ENCODE peak calls at places on chromosome 18, in four cellular contexts. One of them, this sample, is unnamed. For H3K4me1, the result is how much of the 10 kb centered on the place peaks cover.

GRCh38 chr18:79241755-79242154 is 154.0 kb upstream of the NFATC1 start:
- DNase-seq in HepG2: no peak
- DNase-seq in Panc1: no peak
- DNase-seq in HCT116: no peak
- DNase-seq in this sample: no peak

GRCh38 chr18:67805261-67805660 is 288.7 kb upstream of the DSEL start:
- DNase-seq in HepG2: no peak
- DNase-seq in Panc1: no peak
- DNase-seq in HCT116: no peak
- DNase-seq in this sample: no peak

GRCh38 chr18:39211461-39211860 is 1645.9 kb upstream of the CELF4 start:
- DNase-seq in HepG2: no peak
- DNase-seq in Panc1: no peak
- DNase-seq in HCT116: no peak
- DNase-seq in this sample: no peak

GRCh38 chr18:21293479-21293878 is 51.4 kb downstream of the GREB1L start:
- DNase-seq in HepG2: no peak
- DNase-seq in Panc1: no peak
- DNase-seq in HCT116: no peak
- DNase-seq in this sample: no peak

GRCh38 chr18:22674300-22674699 is 256.6 kb upstream of the CTAGE1 start:
- DNase-seq in HepG2: no peak
- DNase-seq in Panc1: no peak
- DNase-seq in HCT116: peak
- DNase-seq in this sample: no peak

GRCh38 chr18:48165104-48165866 is 234.8 kb upstream of the SMAD2 start:
- DNase-seq in HepG2: peak
- DNase-seq in Panc1: no peak
- DNase-seq in HCT116: no peak
- DNase-seq in this sample: no peak

GRCh38 chr18:50678651-50679415 is 118.9 kb downstream of the MAPK4 start:
- DNase-seq in HepG2: no peak
- DNase-seq in Panc1: no peak
- DNase-seq in HCT116: no peak
- DNase-seq in this sample: no peak

GRCh38 chr18:48740068-48740440 is 201.2 kb downstream of the CTIF start:
- DNase-seq in HepG2: no peak
- DNase-seq in Panc1: no peak
- DNase-seq in HCT116: no peak
- DNase-seq in this sample: no peak

GRCh38 chr18:6203791-6204190 is 210.9 kb downstream of the L3MBTL4 start:
- DNase-seq in HepG2: no peak
- DNase-seq in Panc1: no peak
- DNase-seq in HCT116: no peak
- DNase-seq in this sample: no peak

GRCh38 chr18:41396211-41396610 is 558.8 kb upstream of the PIK3C3 start:
- DNase-seq in HepG2: no peak
- DNase-seq in Panc1: no peak
- DNase-seq in HCT116: no peak
- DNase-seq in this sample: no peak

GRCh38 chr18:69839497-69839896 is 108.2 kb downstream of the CD226 start:
- DNase-seq in HepG2: no peak
- DNase-seq in Panc1: no peak
- DNase-seq in HCT116: no peak
- DNase-seq in this sample: no peak

GRCh38 chr18:63518178-63519012 is 23.8 kb upstream of the SERPINB12 start:
- DNase-seq in HepG2: peak
- DNase-seq in Panc1: peak
- DNase-seq in HCT116: peak
- DNase-seq in this sample: peak

GRCh38 chr18:45384137-45384998 is 230.9 kb upstream of the SLC14A2 start:
- DNase-seq in HepG2: peak
- DNase-seq in Panc1: peak
- DNase-seq in HCT116: peak
- DNase-seq in this sample: peak

GRCh38 chr18:74498712-74499629 is 2.8 kb downstream of the CNDP2 start:
- DNase-seq in HepG2: no peak
- DNase-seq in Panc1: no peak
- DNase-seq in HCT116: no peak
- DNase-seq in this sample: peak

GRCh38 chr18:63440219-63440618 is 17.9 kb upstream of the VPS4B start:
- DNase-seq in HepG2: no peak
- DNase-seq in Panc1: no peak
- DNase-seq in HCT116: no peak
- DNase-seq in this sample: no peak

GRCh38 chr18:42296723-42297122 is 341.7 kb downstream of the PIK3C3 start:
- DNase-seq in HepG2: no peak
- DNase-seq in Panc1: no peak
- DNase-seq in HCT116: no peak
- DNase-seq in this sample: no peak

GRCh38 chr18:63897072-63897471 is 9.6 kb downstream of the SERPINB2 start:
- DNase-seq in HepG2: no peak
- DNase-seq in Panc1: no peak
- DNase-seq in HCT116: no peak
- DNase-seq in this sample: no peak

GRCh38 chr18:36729197-36729596 is 99.6 kb downstream of the TPGS2 start:
- DNase-seq in HepG2: no peak
- DNase-seq in Panc1: no peak
- DNase-seq in HCT116: no peak
- DNase-seq in this sample: no peak

GRCh38 chr18:63016270-63016669 is 300.9 kb downstream of the PHLPP1 start:
- DNase-seq in HepG2: peak
- DNase-seq in Panc1: peak
- DNase-seq in HCT116: peak
- DNase-seq in this sample: peak

GRCh38 chr18:78809845-78810244 is 169.8 kb upstream of the SALL3 start:
- DNase-seq in HepG2: no peak
- DNase-seq in Panc1: no peak
- DNase-seq in HCT116: no peak
- DNase-seq in this sample: no peak

GRCh38 chr18:35252466-35252865 is 11.6 kb downstream of the ZNF397 start:
- DNase-seq in HepG2: no peak
- DNase-seq in Panc1: no peak
- DNase-seq in HCT116: no peak
- DNase-seq in this sample: no peak
- TF ChIP-seq CTCF in HepG2: no peak
- TF ChIP-seq CTCF in Panc1: no peak
- TF ChIP-seq CTCF in HCT116: no peak
- TF ChIP-seq CTCF in this sample: no peak

GRCh38 chr18:58539659-58540380 is 89.1 kb downstream of the ALPK2 start:
- DNase-seq in HepG2: peak
- DNase-seq in Panc1: no peak
- DNase-seq in HCT116: no peak
- DNase-seq in this sample: no peak

GRCh38 chr18:58542426-58543159 is 86.3 kb downstream of the ALPK2 start:
- DNase-seq in HepG2: no peak
- DNase-seq in Panc1: no peak
- DNase-seq in HCT116: no peak
- DNase-seq in this sample: no peak

GRCh38 chr18:58540381-58540943 is 88.4 kb downstream of the ALPK2 start:
- DNase-seq in HepG2: no peak
- DNase-seq in Panc1: no peak
- DNase-seq in HCT116: no peak
- DNase-seq in this sample: no peak

GRCh38 chr18:58541789-58542425 is 87.0 kb downstream of the ALPK2 start:
- DNase-seq in HepG2: peak
- DNase-seq in Panc1: peak
- DNase-seq in HCT116: peak
- DNase-seq in this sample: no peak

DNA sequence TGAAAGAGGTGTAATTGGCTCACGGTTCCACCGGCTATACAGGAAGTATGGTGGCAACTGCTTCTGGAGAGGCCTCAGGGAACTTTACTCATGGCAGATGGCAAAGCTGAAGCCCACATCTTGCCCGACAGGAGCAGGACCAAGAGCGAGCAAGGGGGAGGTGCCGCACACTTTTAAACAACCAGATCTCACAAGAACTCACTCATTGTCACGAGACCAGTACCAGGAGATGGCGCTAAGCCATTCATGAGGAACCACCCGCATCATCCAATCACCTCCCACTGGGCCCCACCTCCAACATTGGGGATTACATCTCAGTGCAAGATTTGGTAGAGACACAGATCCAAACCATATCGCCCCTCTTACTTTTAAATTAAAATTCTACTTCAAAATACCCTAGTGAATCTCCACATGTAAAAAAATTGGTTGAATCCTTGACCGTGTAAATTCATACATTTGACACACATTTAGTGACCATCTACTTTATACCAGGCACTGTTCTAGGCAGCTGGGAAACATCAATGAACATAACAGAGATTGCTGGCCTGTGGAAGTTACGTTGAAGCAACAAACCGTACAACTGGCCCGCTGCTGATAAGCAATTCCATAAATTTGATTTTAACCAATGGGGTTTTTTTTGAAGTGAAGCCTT is 87.6 kb downstream of the ALPK2 start:
- DNase-seq in HepG2: no peak
- DNase-seq in Panc1: no peak
- DNase-seq in HCT116: peak
- DNase-seq in this sample: peak
- TF ChIP-seq TCF7L2 in HepG2: no peak
- TF ChIP-seq TCF7L2 in Panc1: no peak
- TF ChIP-seq TCF7L2 in HCT116: no peak
- TF ChIP-seq TCF7L2 in this sample: no peak

DNA sequence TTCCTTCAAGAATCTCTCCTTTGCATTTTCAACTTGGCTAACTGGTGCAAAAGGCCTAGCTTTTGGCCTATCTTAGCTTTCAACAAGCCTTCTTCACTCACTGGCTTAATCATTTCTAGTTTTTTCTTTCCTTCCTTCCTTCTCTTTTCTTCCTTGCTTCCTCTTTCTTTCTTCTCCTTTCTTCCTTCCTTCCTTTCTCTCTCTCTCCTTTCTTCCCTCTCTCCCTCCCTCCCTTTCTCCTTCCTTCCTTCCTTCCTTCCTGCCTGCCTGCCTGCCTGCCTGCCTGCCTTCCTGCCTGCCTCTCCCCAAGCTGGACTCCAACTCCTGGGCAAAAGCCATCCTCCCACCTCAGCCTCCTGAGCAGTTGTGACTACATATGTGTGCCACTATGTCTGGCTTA is 176.2 kb upstream of the APCDD1 start:
- DNase-seq in HepG2: no peak
- DNase-seq in Panc1: no peak
- DNase-seq in HCT116: no peak
- DNase-seq in this sample: no peak
- H3K4me1 ChIP-seq in HepG2: under half
- H3K4me1 ChIP-seq in Panc1: under half
- H3K4me1 ChIP-seq in HCT116: under half
- H3K4me1 ChIP-seq in this sample: under half

GRCh38 chr18:32683044-32683443 is 89.8 kb downstream of the KLHL14 start:
- DNase-seq in HepG2: no peak
- DNase-seq in Panc1: no peak
- DNase-seq in HCT116: no peak
- DNase-seq in this sample: no peak
- TF ChIP-seq CTCF in HepG2: no peak
- TF ChIP-seq CTCF in Panc1: peak
- TF ChIP-seq CTCF in HCT116: no peak
- TF ChIP-seq CTCF in this sample: no peak

DNA sequence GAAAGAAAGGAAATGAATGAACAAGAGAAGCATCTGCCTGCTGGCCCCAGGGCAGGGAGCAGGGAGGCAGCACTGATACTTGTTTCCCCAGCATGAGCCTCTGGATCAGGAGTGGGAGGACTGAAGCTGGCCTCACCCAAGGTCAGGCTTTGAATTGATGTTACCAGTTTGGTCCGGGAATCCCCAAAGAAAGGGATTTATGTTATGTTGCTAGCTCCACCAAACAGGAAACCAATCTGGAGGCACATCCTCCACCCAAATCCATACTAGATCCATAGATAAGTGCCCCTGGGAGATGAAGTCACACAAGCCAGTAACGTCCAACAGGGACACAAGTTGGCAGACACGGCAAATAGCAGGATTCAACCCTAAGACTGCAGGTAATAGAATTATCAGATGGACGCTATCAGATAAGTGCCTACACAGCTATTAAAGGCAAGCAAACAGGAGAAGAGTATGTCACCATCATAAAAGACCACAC is 85.9 kb downstream of the MTCL1 start:
- DNase-seq in HepG2: peak
- DNase-seq in Panc1: no peak
- DNase-seq in HCT116: no peak
- DNase-seq in this sample: no peak
- TF ChIP-seq TCF7L2 in HepG2: no peak
- TF ChIP-seq TCF7L2 in Panc1: no peak
- TF ChIP-seq TCF7L2 in HCT116: no peak
- TF ChIP-seq TCF7L2 in this sample: no peak

DNA sequence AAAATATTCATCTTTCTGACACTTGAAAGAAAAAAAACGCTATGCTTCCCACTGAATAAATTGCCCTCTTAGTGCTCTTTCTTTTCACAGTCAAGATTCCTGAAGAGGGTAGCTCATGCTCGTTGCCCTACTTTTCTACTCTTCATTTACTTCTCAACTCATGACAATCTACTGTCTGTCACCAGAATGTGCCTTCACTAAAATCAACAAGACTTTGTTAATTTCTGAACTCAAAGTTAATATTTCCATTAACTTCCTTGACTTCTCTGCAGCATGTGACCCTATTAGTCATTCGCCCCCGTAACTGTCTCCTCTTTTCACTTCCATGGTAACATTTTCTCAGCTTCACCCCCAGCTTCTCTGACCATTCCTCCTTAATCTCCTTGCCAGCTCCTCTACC is 98.9 kb upstream of the MAPRE2 start:
- DNase-seq in HepG2: no peak
- DNase-seq in Panc1: no peak
- DNase-seq in HCT116: no peak
- DNase-seq in this sample: no peak
- H3K4me1 ChIP-seq in HepG2: under half
- H3K4me1 ChIP-seq in Panc1: under half
- H3K4me1 ChIP-seq in HCT116: under half
- H3K4me1 ChIP-seq in this sample: under half

This sample was measured in K562.